ENCODE peak calls at places on chromosomes 4 and X, in five cellular contexts. W, C, Q, I and G are unnamed samples.
A peak's percentile ranks its signal among the peaks of the same experiment; 100 is the strongest.

GRCh38 chrX:43493751-43494150 is 162.3 kb upstream of the MAOA start:
- DNase-seq in C (no peak), W (no peak), I (no peak), Q (no peak), G (no peak)

GRCh38 chr4:82678046-82678445 is 116.3 kb upstream of the TMEM150C start:
- DNase-seq in Q (no peak), I (no peak), C (no peak), W (no peak), G (no peak)

GRCh38 chr4:108193891-108194672 is 25.4 kb upstream of the LEF1 start:
- DNase-seq in Q (no peak), I (no peak), C (no peak), W (no peak), G (no peak)

GRCh38 chr4:75584067-75584466 is 28.2 kb downstream of the ODAPH start:
- DNase-seq in Q (no peak), C (no peak), W (no peak), I (peak; percentile 10), G (no peak)

GRCh38 chrX:125202486-125203378 is 116.9 kb upstream of the TEX13C start:
- DNase-seq in C (peak; percentile 3), I (no peak), Q (peak; percentile 0), W (no peak), G (no peak)

GRCh38 chr4:163448541-163449203 is 24.9 kb downstream of the TKTL2 start:
- DNase-seq in I (peak; percentile 84), C (no peak), Q (peak; percentile 4), W (no peak), G (no peak)

GRCh38 chrX:47514553-47515235 is 31.7 kb upstream of the ZNF41 start:
- DNase-seq in I (peak; percentile 67), C (no peak), W (no peak), Q (no peak), G (no peak)

GRCh38 chr4:175413561-175413960 is 398.5 kb downstream of the GPM6A start:
- DNase-seq in W (no peak), C (no peak), I (no peak), Q (no peak), G (no peak)

GRCh38 chr4:7447236-7447635 is 12.5 kb upstream of the PSAPL1 start:
- DNase-seq in Q (no peak), C (no peak), I (no peak), W (no peak), G (no peak)

GRCh38 chr4:122914292-122914904 is 8.0 kb downstream of the NUDT6 start:
- DNase-seq in I (peak; percentile 58), Q (no peak), C (no peak), W (no peak), G (no peak)

GRCh38 chrX:103464071-103464773 is 55.1 kb downstream of the RAB40A start:
- DNase-seq in W (no peak), I (peak; percentile 55), Q (peak; percentile 55), C (peak; percentile 4), G (no peak)

GRCh38 chr4:55157559-55158277 is 32.3 kb upstream of the KDR start:
- DNase-seq in C (no peak), W (no peak), I (no peak), Q (no peak), G (no peak)

GRCh38 chr4:73842696-73843095 is 6.2 kb downstream of the CXCL6 start:
- DNase-seq in Q (no peak), C (no peak), I (no peak), W (no peak), G (no peak)

GRCh38 chr4:73844352-73844751 is 7.9 kb downstream of the CXCL6 start:
- DNase-seq in C (no peak), I (peak; percentile 95), W (no peak), Q (no peak), G (no peak)

GRCh38 chr4:73843369-73843768 is 6.9 kb downstream of the CXCL6 start:
- DNase-seq in W (no peak), C (no peak), Q (no peak), I (peak; percentile 69), G (no peak)

GRCh38 chr4:73847507-73848182 is 5.5 kb upstream of the PF4V1 start:
- DNase-seq in I (no peak), Q (no peak), W (no peak), C (no peak), G (no peak)

GRCh38 chr4:73844806-73845205 is 8.3 kb upstream of the PF4V1 start:
- DNase-seq in C (no peak), Q (no peak), W (no peak), I (no peak), G (no peak)
- H3K27ac ChIP-seq in C (no peak overlapping the region), Q (no peak overlapping the region), W (no peak overlapping the region), I (peak overlapping the region; percentile 85), G (no peak overlapping the region)

GRCh38 chr4:188032583-188032982 is 37.0 kb downstream of the ZFP42 start:
- DNase-seq in I (no peak), C (no peak), W (no peak), Q (no peak), G (no peak)
- H3K4me3 ChIP-seq in I (no peak overlapping the region), C (no peak overlapping the region), W (no peak overlapping the region), Q (no peak overlapping the region), G (no peak overlapping the region)

GRCh38 chr4:147102596-147102995 is 156.9 kb upstream of the TTC29 start:
- DNase-seq in C (no peak), Q (no peak), I (no peak), W (no peak), G (no peak)

GRCh38 chr4:147104768-147105167 is 159.1 kb upstream of the TTC29 start:
- DNase-seq in Q (no peak), C (no peak), W (no peak), I (no peak), G (no peak)

GRCh38 chr4:147108409-147108808 is 162.7 kb upstream of the TTC29 start:
- DNase-seq in Q (no peak), C (no peak), I (peak; percentile 5), W (no peak), G (no peak)

GRCh38 chr4:147101678-147102077 is 156.0 kb upstream of the TTC29 start:
- DNase-seq in Q (no peak), W (no peak), I (no peak), C (no peak), G (no peak)

DNA sequence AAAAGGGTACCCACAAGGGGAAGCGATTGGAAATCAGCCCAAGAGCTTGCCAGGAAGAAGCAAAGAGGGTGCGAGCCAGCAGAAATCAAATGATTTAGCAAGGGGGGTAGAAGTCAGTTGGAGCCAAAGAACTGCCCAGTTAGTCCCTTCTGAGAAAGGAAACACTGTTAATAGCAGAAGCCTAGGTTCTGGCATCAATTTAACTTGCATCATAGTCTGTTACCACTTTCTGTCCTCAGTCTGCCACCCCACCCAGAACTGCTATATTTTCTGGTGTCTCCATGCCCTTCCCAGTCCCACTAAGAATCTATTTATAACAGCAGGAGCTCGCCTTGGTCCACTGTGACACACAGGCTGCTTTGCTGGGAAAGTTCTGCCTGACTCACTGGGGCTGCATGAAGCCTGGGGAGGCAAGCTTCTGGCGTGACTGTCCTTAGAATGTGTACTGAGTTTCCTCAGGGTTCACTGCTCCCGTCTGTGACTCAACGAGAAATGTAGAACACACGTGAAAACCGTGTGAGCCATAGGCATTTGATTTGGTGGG is 157.8 kb upstream of the TTC29 start:
- DNase-seq in Q (peak; percentile 60), C (no peak), W (no peak), I (peak; percentile 81), G (no peak)
- H3K27ac ChIP-seq in Q (no peak overlapping the region), C (no peak overlapping the region), W (no peak overlapping the region), I (peak overlapping the region; percentile 78), G (no peak overlapping the region)

GRCh38 chrX:129495941-129496340 is 27.3 kb downstream of the SMARCA1 start:
- DNase-seq in C (no peak), W (no peak), Q (no peak), I (peak; percentile 59), G (no peak)
- H3K4me3 ChIP-seq in C (no peak overlapping the region), W (no peak overlapping the region), Q (no peak overlapping the region), I (peak overlapping the region; percentile 32), G (no peak overlapping the region)

GRCh38 chrX:49162620-49163019 is at the start of gene MAGIX:
- DNase-seq in I (peak; percentile 30), Q (no peak), C (no peak), W (no peak), G (no peak)
- H3K27ac ChIP-seq in I (no peak within 1 kb of the TSS), Q (no peak within 1 kb of the TSS), C (peak within 1 kb of the TSS; percentile 93), W (peak within 1 kb of the TSS; percentile 75), G (peak within 1 kb of the TSS; percentile 58)

DNA sequence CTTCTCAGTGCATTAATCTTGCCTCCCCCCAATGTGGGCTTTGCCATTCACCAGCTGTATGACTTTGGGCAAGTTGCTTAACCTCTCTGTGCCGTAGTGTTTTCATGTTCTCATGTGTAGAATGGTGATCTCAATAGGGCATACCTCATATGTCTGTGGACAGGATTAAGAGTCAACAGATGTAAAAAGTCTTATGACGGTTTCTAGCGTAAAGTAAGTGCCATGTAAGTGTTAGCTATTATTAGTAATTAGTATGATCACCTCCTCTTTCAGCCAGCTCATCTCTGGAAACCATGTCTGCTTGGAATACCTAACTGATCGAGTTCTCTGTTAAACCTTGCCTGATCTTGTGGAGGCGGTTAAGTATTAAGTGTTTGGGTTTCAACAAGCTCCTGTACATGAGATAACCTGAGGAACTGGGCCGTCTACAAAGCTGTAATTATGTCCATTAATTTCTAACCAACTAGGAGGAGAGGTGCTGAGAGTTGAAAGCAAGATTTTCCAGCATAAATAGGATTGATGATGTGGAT is 66.3 kb downstream of the TSC22D3 start:
- DNase-seq in C (no peak), W (no peak), I (no peak), Q (no peak), G (no peak)
- H3K4me3 ChIP-seq in C (no peak overlapping the region), W (no peak overlapping the region), I (no peak overlapping the region), Q (no peak overlapping the region), G (no peak overlapping the region)

DNA sequence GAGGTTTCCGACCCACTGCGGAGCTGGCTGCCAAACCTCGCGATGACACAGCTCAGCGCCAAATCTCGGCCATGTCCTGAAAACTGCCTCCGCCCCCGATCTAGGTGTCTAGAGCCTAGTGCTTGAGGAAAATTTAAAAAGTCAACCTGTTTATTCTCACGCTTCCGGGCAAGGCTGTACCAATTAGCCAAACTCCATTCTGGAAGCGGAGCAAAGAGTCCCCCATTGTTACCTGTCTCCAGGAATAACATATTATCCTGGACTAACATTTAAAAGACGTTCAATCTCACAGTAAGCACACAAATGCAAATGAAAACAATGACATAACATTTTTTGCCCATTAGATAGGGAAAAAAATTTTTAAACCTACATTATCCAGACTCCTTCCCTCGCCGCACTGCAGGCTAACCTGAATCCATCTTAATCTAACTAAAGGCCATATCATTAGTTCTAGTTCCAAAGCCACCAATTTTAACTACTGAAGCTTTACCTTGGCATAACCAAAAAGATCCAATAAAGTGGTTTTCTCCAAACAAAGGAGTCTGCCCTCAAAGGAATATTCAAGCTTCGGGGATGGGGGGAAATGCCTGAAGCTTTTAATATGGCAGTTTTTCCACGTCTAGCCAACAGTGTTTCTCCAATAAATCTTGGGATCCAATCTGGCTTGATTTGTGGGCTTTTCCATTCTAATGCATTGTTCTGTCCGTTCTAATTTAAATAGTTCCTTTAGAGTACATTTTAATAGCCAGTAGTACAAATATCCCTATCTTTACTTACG is 1.9 kb downstream of the HUWE1 start:
- DNase-seq in I (peak; percentile 7), W (no peak), C (no peak), Q (no peak), G (no peak)
- H3K27ac ChIP-seq in I (peak overlapping the region; percentile 77), W (peak overlapping the region; percentile 81), C (peak overlapping the region; percentile 85), Q (peak overlapping the region; percentile 92), G (peak overlapping the region; percentile 80)

GRCh38 chrX:137549846-137550534 is 15.9 kb upstream of the ZIC3 start:
- DNase-seq in Q (no peak), I (no peak), C (no peak), W (no peak), G (no peak)
- H3K4me3 ChIP-seq in Q (peak overlapping the region; percentile 18), I (no peak overlapping the region), C (no peak overlapping the region), W (no peak overlapping the region), G (no peak overlapping the region)